ENCODE peak calls at places on chromosome 5, in five cellular contexts. G, D, N, Z and R are unnamed samples.

GRCh38 chr5:74625742-74626241 is 14.7 kb downstream of the ENC1 start:
- DNase-seq in G (no peak), D (no peak), N (no peak), Z (peak; percentile 49), R (no peak)

GRCh38 chr5:13921573-13921972 is 22.9 kb downstream of the DNAH5 start:
- DNase-seq in G (no peak), D (no peak), N (no peak), Z (no peak), R (no peak)

GRCh38 chr5:145941096-145941676 is 4.8 kb downstream of the SH3RF2 start:
- DNase-seq in G (no peak), D (no peak), N (no peak), Z (no peak), R (no peak)

GRCh38 chr5:166979576-166979975 is 1311.9 kb upstream of the WWC1 start:
- DNase-seq in G (no peak), D (no peak), N (no peak), Z (no peak), R (no peak)

GRCh38 chr5:109865636-109866035 is 175.9 kb downstream of the MAN2A1 start:
- DNase-seq in G (no peak), D (no peak), N (no peak), Z (peak; percentile 96), R (no peak)

GRCh38 chr5:41176952-41177351 is 36.4 kb downstream of the C6 start:
- DNase-seq in G (no peak), D (no peak), N (no peak), Z (no peak), R (no peak)

GRCh38 chr5:140295414-140295813 is 7.5 kb downstream of the PFDN1 start:
- DNase-seq in G (peak; percentile 45), D (no peak), N (no peak), Z (peak; percentile 96), R (no peak)

GRCh38 chr5:136132087-136132486 is 558 bp upstream of the SMAD5 start:
- DNase-seq in G (peak; percentile 38), D (no peak), N (peak; percentile 13), Z (no peak), R (peak; percentile 6)

GRCh38 chr5:169162407-169162806 is 138.5 kb downstream of the SLIT3 start:
- DNase-seq in G (no peak), D (no peak), N (no peak), Z (peak; percentile 59), R (no peak)

GRCh38 chr5:61809651-61810050 is 477.6 kb downstream of the ZSWIM6 start:
- DNase-seq in G (no peak), D (no peak), N (no peak), Z (no peak), R (no peak)

GRCh38 chr5:55564716-55565115 is 30.0 kb upstream of the PLPP1 start:
- DNase-seq in G (no peak), D (no peak), N (no peak), Z (no peak), R (no peak)

GRCh38 chr5:120504057-120504456 is 40.0 kb downstream of the PRR16 start:
- DNase-seq in G (no peak), D (no peak), N (no peak), Z (no peak), R (no peak)

GRCh38 chr5:95773325-95774059 is 42.4 kb downstream of the RHOBTB3 start:
- DNase-seq in G (no peak), D (no peak), N (no peak), Z (peak; percentile 33), R (no peak)

GRCh38 chr5:82719368-82719767 is 357.8 kb downstream of the TMEM167A start:
- DNase-seq in G (no peak), D (no peak), N (no peak), Z (no peak), R (no peak)

GRCh38 chr5:146607663-146608315 is 91.8 kb upstream of the GPR151 start:
- DNase-seq in G (no peak), D (no peak), N (no peak), Z (no peak), R (no peak)

GRCh38 chr5:167245871-167246270 is 1045.6 kb upstream of the WWC1 start:
- DNase-seq in G (no peak), D (no peak), N (no peak), Z (no peak), R (no peak)

GRCh38 chr5:126477681-126478117 is 54.5 kb downstream of the GRAMD2B start:
- DNase-seq in G (peak; percentile 56), D (no peak), N (no peak), Z (peak; percentile 57), R (no peak)

GRCh38 chr5:66529182-66529581 is 67.0 kb upstream of the MAST4 start:
- DNase-seq in G (no peak), D (no peak), N (no peak), Z (no peak), R (no peak)

GRCh38 chr5:127206320-127207113 is 84.1 kb upstream of the MEGF10 start:
- DNase-seq in G (no peak), D (no peak), N (no peak), Z (peak; percentile 95), R (no peak)

GRCh38 chr5:39420482-39421145 is 4.2 kb downstream of the DAB2 start:
- DNase-seq in G (peak; percentile 71), D (peak; percentile 69), N (peak; percentile 40), Z (peak; percentile 62), R (no peak)

GRCh38 chr5:171813270-171813669 is 27.7 kb downstream of the SMIM23 start:
- DNase-seq in G (no peak), D (no peak), N (no peak), Z (no peak), R (no peak)

GRCh38 chr5:139751236-139751635 is 44.4 kb upstream of the PSD2 start:
- DNase-seq in G (no peak), D (no peak), N (no peak), Z (no peak), R (no peak)

GRCh38 chr5:170444181-170444580 is 55.0 kb upstream of the KCNMB1 start:
- DNase-seq in G (no peak), D (no peak), N (no peak), Z (no peak), R (no peak)

GRCh38 chr5:158695595-158696330 is 404.0 kb downstream of the EBF1 start:
- DNase-seq in G (peak; percentile 71), D (peak; percentile 72), N (peak; percentile 79), Z (peak; percentile 75), R (peak; percentile 11)

GRCh38 chr5:52993367-52993766 is 4.2 kb downstream of the ITGA2 start:
- DNase-seq in G (no peak), D (no peak), N (no peak), Z (no peak), R (no peak)
- H3K27ac ChIP-seq in G (no peak overlapping the region), D (no peak overlapping the region), N (no peak overlapping the region), Z (no peak overlapping the region), R (peak overlapping the region; percentile 58)

DNA sequence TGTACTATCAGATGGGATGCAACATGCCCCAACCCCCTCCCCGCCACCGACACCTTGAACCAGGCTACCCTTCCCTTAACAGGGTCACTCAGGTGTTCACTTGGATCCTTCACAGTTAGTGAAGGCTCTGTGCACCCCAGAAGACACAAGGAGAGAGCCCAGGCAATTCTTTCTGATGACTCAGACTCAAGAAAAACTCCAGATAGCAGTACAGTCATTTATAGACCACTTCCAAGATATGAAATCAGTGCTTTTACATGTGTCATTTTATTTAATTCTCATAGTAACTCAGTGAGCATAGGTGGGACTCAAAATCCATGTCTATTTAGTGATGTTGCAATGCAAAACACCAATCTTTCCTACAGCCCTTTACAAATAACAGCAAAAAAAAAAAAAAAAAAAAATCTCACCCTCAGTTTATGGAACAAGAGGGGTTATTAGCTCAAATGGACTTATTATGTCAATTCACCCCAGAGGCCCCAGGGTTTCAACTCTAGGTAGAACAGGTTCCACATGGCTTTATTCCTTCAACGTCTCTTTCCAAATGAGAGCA is 71.9 kb downstream of the FOXD1 start:
- DNase-seq in G (no peak), D (no peak), N (no peak), Z (no peak), R (no peak)
- H3K27ac ChIP-seq in G (no peak overlapping the region), D (no peak overlapping the region), N (no peak overlapping the region), Z (no peak overlapping the region), R (no peak overlapping the region)

GRCh38 chr5:34043099-34043876 is at the start of gene C1QTNF3:
- DNase-seq in G (peak; percentile 35), D (no peak), N (no peak), Z (peak; percentile 14), R (peak; percentile 23)

GRCh38 chr5:34047147-34047546 is 4.1 kb upstream of the C1QTNF3 start:
- DNase-seq in G (no peak), D (no peak), N (no peak), Z (no peak), R (no peak)

GRCh38 chr5:34045996-34046395 is 3.0 kb upstream of the C1QTNF3 start:
- DNase-seq in G (no peak), D (no peak), N (no peak), Z (no peak), R (no peak)

GRCh38 chr5:34042302-34042701 is 711 bp downstream of the C1QTNF3 start:
- DNase-seq in G (no peak), D (peak; percentile 41), N (peak; percentile 16), Z (peak; percentile 53), R (peak; percentile 21)

GRCh38 chr5:34044950-34045525 is 2.0 kb upstream of the C1QTNF3 start:
- DNase-seq in G (no peak), D (no peak), N (no peak), Z (no peak), R (no peak)
- H3K27ac ChIP-seq in G (no peak overlapping the region), D (peak overlapping the region; percentile 56), N (no peak overlapping the region), Z (no peak overlapping the region), R (no peak overlapping the region)

GRCh38 chr5:154475613-154476342 is 2.2 kb downstream of the HAND1 start:
- DNase-seq in G (no peak), D (no peak), N (no peak), Z (no peak), R (no peak)
- H3K27ac ChIP-seq in G (no peak overlapping the region), D (peak overlapping the region; percentile 88), N (no peak overlapping the region), Z (no peak overlapping the region), R (no peak overlapping the region)

DNA sequence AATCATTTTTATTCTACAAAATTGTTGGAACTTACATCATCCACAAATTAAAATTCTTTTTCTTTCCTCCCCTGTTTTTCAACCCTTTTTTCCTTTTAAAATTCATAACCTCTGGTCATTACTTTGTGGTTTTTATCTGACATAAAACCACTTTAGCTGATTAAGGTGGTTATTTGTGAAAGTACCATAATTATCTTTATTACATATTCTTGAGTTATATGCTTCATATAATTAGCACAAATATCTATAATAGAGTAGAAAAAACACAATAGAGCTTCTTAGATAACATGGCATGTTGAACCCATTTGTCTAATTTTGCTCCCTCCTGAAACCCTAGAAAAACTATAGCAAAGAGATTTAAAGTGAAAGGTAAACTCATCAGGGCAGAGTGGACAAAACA is 22.9 kb upstream of the PPIC start:
- DNase-seq in G (no peak), D (no peak), N (no peak), Z (no peak), R (no peak)
- H3K27ac ChIP-seq in G (no peak overlapping the region), D (no peak overlapping the region), N (no peak overlapping the region), Z (no peak overlapping the region), R (no peak overlapping the region)